ENCODE peak calls at places on chromosomes 11 and 22, in ten cellular contexts. B, X, S, C, R, I, Z, N, Y and A are unnamed samples.
A peak's percentile ranks its signal among the peaks of the same experiment; 100 is the strongest.

GRCh38 chr11:74826901-74827300 is 78.3 kb downstream of the RNF169 start:
- DNase-seq in B (no peak), X (no peak), S (peak; percentile 1), C (no peak), R (no peak), I (no peak), Z (no peak), N (no peak), Y (no peak), A (no peak)

GRCh38 chr22:32720924-32721323 is 80.6 kb upstream of the TIMP3 start:
- DNase-seq in B (peak; percentile 83), X (no peak), S (no peak), C (no peak), R (no peak), I (no peak), Z (no peak), N (peak; percentile 81), Y (no peak), A (peak; percentile 87)

GRCh38 chr11:101096036-101096704 is 33.4 kb downstream of the PGR start:
- DNase-seq in B (no peak), X (no peak), S (no peak), C (no peak), R (no peak), I (no peak), Z (no peak), N (peak; percentile 13), Y (no peak), A (no peak)

GRCh38 chr11:65651589-65652510 is 10.9 kb downstream of the RELA start:
- DNase-seq in B (no peak), X (no peak), S (no peak), C (peak; percentile 80), R (no peak), I (no peak), Z (no peak), N (peak; percentile 45), Y (no peak), A (no peak)

GRCh38 chr11:97656356-97656755 is 1266.5 kb downstream of the JRKL start:
- DNase-seq in B (no peak), X (no peak), S (no peak), C (no peak), R (no peak), I (no peak), Z (no peak), N (no peak), Y (no peak), A (no peak)

GRCh38 chr11:104028476-104028875 is 8.0 kb upstream of the DDI1 start:
- DNase-seq in B (no peak), X (no peak), S (no peak), C (no peak), R (no peak), I (no peak), Z (no peak), N (peak; percentile 77), Y (no peak), A (no peak)

GRCh38 chr11:114232400-114233070 is 63.7 kb upstream of the NNMT start:
- DNase-seq in B (no peak), X (no peak), S (peak; percentile 40), C (no peak), R (no peak), I (no peak), Z (no peak), N (no peak), Y (no peak), A (no peak)

GRCh38 chr22:41285441-41285819 is 557 bp downstream of the RANGAP1 start:
- DNase-seq in B (peak; percentile 45), X (peak; percentile 57), S (peak; percentile 54), C (peak; percentile 90), R (peak; percentile 20), I (peak; percentile 95), Z (peak; percentile 87), N (peak; percentile 89), Y (peak; percentile 77), A (no peak)

GRCh38 chr11:26841818-26842457 is 120.1 kb upstream of the SLC5A12 start:
- DNase-seq in B (peak; percentile 60), X (no peak), S (no peak), C (no peak), R (no peak), I (no peak), Z (no peak), N (peak; percentile 77), Y (no peak), A (no peak)

GRCh38 chr11:13051257-13051656 is 42.1 kb downstream of the RASSF10 start:
- DNase-seq in B (no peak), X (no peak), S (no peak), C (no peak), R (no peak), I (no peak), Z (no peak), N (no peak), Y (no peak), A (no peak)